ENCODE peak calls at places on chromosomes 1 and 21, in eight cellular contexts. S, Q, V, Y, B, O, R and L are unnamed samples.

GRCh38 chr1:226584164-226584563 is 35.6 kb downstream of the STUM start:
- DNase-seq in Y (no peak), R (no peak), V (no peak), O (no peak), S (no peak), Q (no peak), B (no peak), L (no peak)

GRCh38 chr1:226973898-226974543 is 33.9 kb downstream of the COQ8A start:
- DNase-seq in Q (peak; percentile 22), O (peak; percentile 47), Y (no peak), B (peak; percentile 6), R (no peak), S (peak; percentile 81), V (no peak), L (no peak)

GRCh38 chr1:98086796-98087195 is 166.0 kb upstream of the DPYD start:
- DNase-seq in Y (no peak), Q (peak; percentile 97), B (peak; percentile 100), V (no peak), R (peak; percentile 100), O (peak; percentile 48), S (no peak), L (no peak)

GRCh38 chr1:37159102-37159501 is 124.8 kb upstream of the GRIK3 start:
- DNase-seq in B (no peak), R (no peak), Q (peak; percentile 28), O (no peak), Y (no peak), V (no peak), S (no peak), L (no peak)

GRCh38 chr1:78292361-78292760 is 198.4 kb upstream of the PTGFR start:
- DNase-seq in Q (no peak), S (no peak), V (no peak), O (no peak), Y (no peak), R (no peak), B (no peak), L (no peak)

GRCh38 chr1:212561501-212561931 is 47.0 kb upstream of the ATF3 start:
- DNase-seq in Y (no peak), Q (peak; percentile 25), R (peak; percentile 68), B (peak; percentile 74), O (no peak), V (no peak), S (no peak), L (no peak)

GRCh38 chr1:20180221-20181207 is 5.4 kb upstream of the UBXN10 start:
- DNase-seq in B (no peak), O (no peak), R (no peak), V (no peak), S (no peak), Y (no peak), Q (no peak), L (no peak)

GRCh38 chr1:223341111-223341510 is 22.9 kb downstream of the SUSD4 start:
- DNase-seq in V (peak; percentile 69), Q (no peak), R (peak; percentile 71), S (peak; percentile 77), O (no peak), Y (no peak), B (peak; percentile 82), L (no peak)

GRCh38 chr1:20491866-20492265 is 5.9 kb upstream of the CAMK2N1 start:
- DNase-seq in O (no peak), B (no peak), Y (no peak), R (no peak), S (no peak), V (no peak), Q (no peak), L (no peak)

GRCh38 chr1:30757196-30757949 is at the start of gene LAPTM5:
- DNase-seq in S (peak; percentile 78), Q (no peak), O (no peak), Y (peak; percentile 87), B (peak; percentile 61), V (peak; percentile 50), R (peak; percentile 48), L (peak; percentile 64)

GRCh38 chr1:145720878-145721671 is 1.8 kb downstream of the CD160 start:
- DNase-seq in Y (peak; percentile 78), O (peak; percentile 94), Q (peak; percentile 77), V (peak; percentile 61), R (no peak), B (peak; percentile 46), S (peak; percentile 81), L (peak; percentile 77)

GRCh38 chr1:115717541-115717940 is 51.0 kb downstream of the CASQ2 start:
- DNase-seq in Y (peak; percentile 53), R (peak; percentile 13), B (peak; percentile 27), S (peak; percentile 69), Q (peak; percentile 74), V (peak; percentile 30), O (peak; percentile 82), L (no peak)

GRCh38 chr1:227315500-227316346 is 2.6 kb downstream of the CDC42BPA start:
- DNase-seq in Q (peak; percentile 35), O (no peak), R (peak; percentile 51), S (no peak), V (no peak), B (peak; percentile 64), Y (no peak), L (no peak)

GRCh38 chr1:177185209-177185608 is 14.5 kb downstream of the BRINP2 start:
- DNase-seq in B (no peak), S (no peak), R (no peak), Q (peak; percentile 42), O (peak; percentile 67), V (no peak), Y (no peak), L (no peak)

GRCh38 chr1:203369666-203370065 is 18.7 kb upstream of the FMOD start:
- DNase-seq in Q (no peak), S (no peak), O (no peak), R (no peak), Y (no peak), V (no peak), B (no peak), L (no peak)

GRCh38 chr1:29239142-29239541 is 2.8 kb downstream of the PTPRU start:
- DNase-seq in V (no peak), R (no peak), Y (peak; percentile 80), Q (peak; percentile 71), B (peak; percentile 35), O (peak; percentile 69), S (no peak), L (no peak)

GRCh38 chr21:41168391-41169257 is 664 bp downstream of the BACE2 start:
- DNase-seq in Q (peak; percentile 55), S (peak; percentile 69), Y (peak; percentile 55), B (peak; percentile 82), R (peak; percentile 72), O (peak; percentile 81), V (peak; percentile 45), L (no peak)

GRCh38 chr1:205313681-205314308 is 7.8 kb downstream of the NUAK2 start:
- DNase-seq in Q (peak; percentile 98), V (peak; percentile 56), B (peak; percentile 91), O (peak; percentile 95), R (peak; percentile 87), Y (peak; percentile 80), S (peak; percentile 71), L (peak; percentile 54)
- H3K4me1 ChIP-seq in Q (peaks cover 17% of the 10 kb centered on the region), V (peaks cover 80% of the 10 kb centered on the region), B (peaks cover 30% of the 10 kb centered on the region), O (peaks cover 32% of the 10 kb centered on the region), R (peaks cover 40% of the 10 kb centered on the region), Y (peaks cover 65% of the 10 kb centered on the region), S (peaks cover 51% of the 10 kb centered on the region), L (peaks cover 85% of the 10 kb centered on the region)

GRCh38 chr1:26429741-26430140 is 2.4 kb upstream of the DHDDS start:
- DNase-seq in Y (no peak), Q (peak; percentile 55), S (no peak), V (no peak), B (no peak), O (peak; percentile 79), R (no peak), L (no peak)

GRCh38 chr1:26438041-26438440 is 5.9 kb downstream of the DHDDS start:
- DNase-seq in R (no peak), O (no peak), Q (no peak), S (no peak), Y (no peak), B (no peak), V (no peak), L (no peak)

GRCh38 chr1:26431979-26432695 is at the start of gene DHDDS:
- DNase-seq in V (peak; percentile 97), O (peak; percentile 99), S (peak; percentile 99), B (peak; percentile 97), R (peak; percentile 92), Q (peak; percentile 99), Y (peak; percentile 98), L (peak; percentile 97)

GRCh38 chr1:26434161-26434752 is 2.1 kb downstream of the DHDDS start:
- DNase-seq in R (peak; percentile 10), Y (no peak), B (peak; percentile 27), O (no peak), V (no peak), S (no peak), Q (no peak), L (no peak)

GRCh38 chr1:26432793-26433192 is 672 bp downstream of the DHDDS start:
- DNase-seq in B (peak; percentile 2), Y (no peak), V (no peak), O (no peak), R (no peak), Q (no peak), S (no peak), L (no peak)
- H3K27ac ChIP-seq in B (peak overlapping the region; percentile 89), Y (peak overlapping the region; percentile 80), V (peak overlapping the region; percentile 46), O (no peak overlapping the region), R (peak overlapping the region; percentile 69), Q (no peak overlapping the region), S (peak overlapping the region; percentile 90), L (peak overlapping the region; percentile 76)

GRCh38 chr1:5877001-5877400 is 115.2 kb downstream of the NPHP4 start:
- DNase-seq in V (no peak), O (no peak), Y (no peak), S (peak; percentile 12), R (no peak), B (no peak), Q (no peak), L (no peak)

GRCh38 chr1:5880630-5881405 is 111.4 kb downstream of the NPHP4 start:
- DNase-seq in R (no peak), Y (peak; percentile 22), O (no peak), S (peak; percentile 46), Q (no peak), B (no peak), V (no peak), L (no peak)

GRCh38 chr1:5879421-5879820 is 112.8 kb downstream of the NPHP4 start:
- DNase-seq in V (no peak), Y (no peak), S (peak; percentile 12), O (no peak), Q (no peak), B (no peak), R (no peak), L (no peak)

GRCh38 chr1:5877683-5878530 is 114.3 kb downstream of the NPHP4 start:
- DNase-seq in Q (no peak), V (no peak), R (no peak), O (no peak), B (no peak), S (peak; percentile 39), Y (no peak), L (no peak)

DNA sequence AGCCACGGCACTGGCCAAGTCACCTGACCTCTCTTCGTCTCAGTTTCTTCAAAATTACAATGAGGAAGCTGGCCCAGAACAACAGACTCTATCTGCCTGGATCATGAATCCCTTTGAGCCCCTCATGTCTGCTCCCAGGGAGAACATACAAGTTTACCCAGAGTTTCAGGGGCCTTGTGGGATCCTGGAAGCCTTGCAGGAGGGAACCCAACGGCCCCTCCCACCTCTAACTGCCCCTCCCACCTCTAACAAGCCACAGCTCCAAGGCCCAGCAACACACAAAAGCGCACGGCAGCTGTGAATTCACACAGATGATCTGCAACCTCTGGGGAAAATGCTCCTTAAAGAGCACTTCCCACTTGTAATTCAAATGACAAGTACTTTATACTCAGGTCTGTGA is 113.3 kb downstream of the NPHP4 start:
- DNase-seq in Y (no peak), V (no peak), Q (no peak), O (no peak), R (no peak), B (no peak), S (peak; percentile 12), L (no peak)
- H3K4me3 ChIP-seq in Y (no peak overlapping the region), V (no peak overlapping the region), Q (no peak overlapping the region), O (no peak overlapping the region), R (no peak overlapping the region), B (no peak overlapping the region), S (no peak overlapping the region), L (no peak overlapping the region)

GRCh38 chr1:32818804-32819541 is 1.5 kb downstream of the S100PBP start:
- DNase-seq in B (no peak), O (no peak), Q (no peak), V (no peak), S (no peak), Y (no peak), R (no peak), L (peak; percentile 2)
- H3K4me1 ChIP-seq in B (peaks cover 5% of the 10 kb centered on the region), O (peaks cover 3% of the 10 kb centered on the region), Q (peaks cover 8% of the 10 kb centered on the region), V (peaks cover 45% of the 10 kb centered on the region), S (peaks cover 33% of the 10 kb centered on the region), Y (peaks cover 45% of the 10 kb centered on the region), R (peaks cover 24% of the 10 kb centered on the region), L (peaks cover 38% of the 10 kb centered on the region)